ENCODE peak calls at places on chromosomes 5 and 9, in ten cellular contexts. T is IMR-90, N is K562, R is tibial nerve, F is right lobe of liver, C is transverse colon, K is Peyer's patch, H is gastrocnemius medialis, O is adrenal gland, B is sigmoid colon. D is an unnamed sample.

GRCh38 chr9:109816490-109816889 is 36.5 kb downstream of the PALM2AKAP2 start:
- DNase-seq in R (peak), K (no peak), C (no peak), O (peak), N (no peak), B (no peak), T (peak), H (peak), F (no peak), D (no peak)

GRCh38 chr9:113988951-113989780 is 88.9 kb downstream of the AMBP start:
- DNase-seq in B (peak), K (peak), O (no peak), N (no peak), H (peak), R (peak), T (no peak), C (no peak), F (peak), D (peak)

GRCh38 chr5:6626494-6626893 is 6.3 kb downstream of the NSUN2 start:
- DNase-seq in T (no peak), H (no peak), R (no peak), C (no peak), K (no peak), F (no peak), N (no peak), O (no peak), B (no peak), D (no peak)

GRCh38 chr5:23996525-23996924 is 489.1 kb downstream of the PRDM9 start:
- DNase-seq in K (no peak), T (no peak), O (no peak), C (no peak), H (no peak), F (no peak), R (no peak), N (no peak), B (no peak), D (no peak)

GRCh38 chr9:75601280-75601679 is 289.2 kb upstream of the PCSK5 start:
- DNase-seq in C (no peak), O (no peak), R (no peak), B (no peak), T (no peak), N (no peak), H (no peak), F (no peak), K (no peak), D (no peak)

GRCh38 chr5:22611327-22611726 is 241.8 kb downstream of the CDH12 start:
- DNase-seq in N (no peak), H (no peak), T (no peak), O (no peak), B (no peak), F (no peak), R (no peak), K (no peak), C (no peak), D (no peak)

GRCh38 chr5:133705331-133705730 is 93.0 kb upstream of the FSTL4 start:
- DNase-seq in F (no peak), O (no peak), K (no peak), C (no peak), R (no peak), B (peak), T (no peak), N (no peak), H (no peak), D (no peak)

GRCh38 chr9:136656795-136657611 is 5.7 kb upstream of the EGFL7 start:
- DNase-seq in O (no peak), B (no peak), K (no peak), H (no peak), F (peak), C (no peak), N (no peak), T (no peak), R (no peak), D (no peak)

GRCh38 chr9:99162759-99163364 is 57.9 kb downstream of the TGFBR1 start:
- DNase-seq in B (no peak), C (no peak), O (no peak), F (no peak), T (peak), K (no peak), N (no peak), H (no peak), R (no peak), D (no peak)

GRCh38 chr5:128007939-128008338 is 75.6 kb upstream of the SLC12A2 start:
- DNase-seq in K (no peak), R (no peak), O (no peak), B (no peak), T (peak), C (no peak), H (no peak), F (no peak), N (no peak), D (no peak)

GRCh38 chr5:80957031-80957761 is 3.0 kb upstream of the RASGRF2 start:
- DNase-seq in R (no peak), T (no peak), B (no peak), C (no peak), N (no peak), K (no peak), H (no peak), O (no peak), F (no peak), D (no peak)

GRCh38 chr5:143229896-143230675 is 173.4 kb downstream of the NR3C1 start:
- DNase-seq in B (peak), O (no peak), C (no peak), T (no peak), R (no peak), H (no peak), N (no peak), K (no peak), F (peak), D (peak)

GRCh38 chr9:80222466-80223169 is 650.9 kb downstream of the TLE4 start:
- DNase-seq in B (no peak), C (no peak), H (no peak), O (no peak), N (no peak), F (no peak), T (no peak), K (no peak), R (no peak), D (no peak)

GRCh38 chr9:99489043-99489378 is 266.9 kb downstream of the SEC61B start:
- DNase-seq in B (no peak), T (peak), K (no peak), H (no peak), R (no peak), F (no peak), N (no peak), C (no peak), O (no peak), D (no peak)

GRCh38 chr5:35198096-35198495 is 32.2 kb downstream of the PRLR start:
- DNase-seq in N (no peak), O (peak), F (peak), K (peak), T (peak), B (no peak), H (peak), R (no peak), C (peak), D (peak)

GRCh38 chr5:162323471-162323870 is 255.9 kb downstream of the GABRG2 start:
- DNase-seq in F (no peak), B (no peak), T (no peak), K (no peak), H (no peak), R (no peak), C (peak), N (no peak), O (peak), D (peak)

GRCh38 chr5:180139731-180140626 is 68.4 kb upstream of the RNF130 start:
- DNase-seq in F (no peak), B (peak), N (no peak), K (no peak), C (no peak), O (no peak), R (no peak), H (no peak), T (no peak), D (peak)

GRCh38 chr9:71514344-71514975 is 253.9 kb downstream of the CEMIP2 start:
- DNase-seq in C (no peak), K (no peak), T (no peak), O (no peak), R (no peak), F (no peak), H (no peak), B (no peak), N (no peak), D (no peak)

GRCh38 chr5:141811287-141812155 is 66.7 kb downstream of the PCDH1 start:
- DNase-seq in C (no peak), T (no peak), K (no peak), R (no peak), H (no peak), O (no peak), F (no peak), B (no peak), N (peak), D (no peak)

GRCh38 chr9:26375448-26375847 is 517.2 kb downstream of the CAAP1 start:
- DNase-seq in C (no peak), O (no peak), K (no peak), N (no peak), R (no peak), F (no peak), B (no peak), H (no peak), T (peak), D (no peak)

GRCh38 chr5:34519489-34520220 is 136.5 kb upstream of the RAI14 start:
- DNase-seq in B (no peak), H (no peak), C (no peak), O (no peak), T (peak), K (no peak), F (no peak), R (no peak), N (no peak), D (no peak)

GRCh38 chr9:8278048-8278447 is 478.5 kb upstream of the DMAC1 start:
- DNase-seq in K (no peak), R (no peak), H (no peak), O (no peak), T (no peak), C (no peak), N (no peak), B (no peak), F (no peak), D (no peak)

GRCh38 chr9:2093920-2094597 is 78.9 kb downstream of the SMARCA2 start:
- DNase-seq in H (no peak), C (no peak), N (no peak), K (no peak), O (no peak), T (peak), B (no peak), R (no peak), F (no peak), D (no peak)

GRCh38 chr9:98109052-98109451 is 10.0 kb downstream of the TRIM14 start:
- DNase-seq in R (no peak), T (no peak), H (no peak), O (no peak), K (no peak), B (no peak), F (no peak), N (no peak), C (no peak), D (no peak)

GRCh38 chr9:115264333-115264732 is 146.4 kb upstream of the TNC start:
- DNase-seq in T (peak), H (no peak), B (no peak), F (no peak), N (no peak), R (no peak), O (no peak), K (no peak), C (no peak), D (no peak)

GRCh38 chr5:109378095-109378494 is 31.7 kb downstream of the PJA2 start:
- DNase-seq in K (no peak), C (no peak), O (no peak), R (no peak), T (no peak), B (no peak), N (no peak), H (no peak), F (no peak), D (no peak)

GRCh38 chr9:28696960-28697359 is 1123.7 kb upstream of the C9orf72 start:
- DNase-seq in O (no peak), H (no peak), F (no peak), B (no peak), R (no peak), K (no peak), T (no peak), C (no peak), N (no peak), D (no peak)

GRCh38 chr5:108531367-108532211 is 149.7 kb upstream of the FBXL17 start:
- DNase-seq in R (no peak), K (no peak), T (peak), O (no peak), C (no peak), F (no peak), B (no peak), N (peak), H (no peak), D (no peak)

GRCh38 chr9:14209399-14209990 is 104.4 kb downstream of the NFIB start:
- DNase-seq in N (no peak), K (no peak), H (no peak), O (no peak), C (no peak), T (no peak), F (no peak), B (no peak), R (no peak), D (no peak)

GRCh38 chr9:137550241-137550621 is at the start of gene PNPLA7:
- DNase-seq in B (peak), H (peak), C (peak), O (peak), F (peak), T (peak), K (peak), N (peak), R (peak), D (peak)

GRCh38 chr5:14872070-14872989 is 752 bp upstream of the ANKH start:
- DNase-seq in T (peak), R (peak), F (peak), O (peak), K (peak), N (peak), C (peak), H (peak), B (peak), D (peak)

GRCh38 chr5:134511796-134512660 is 13.4 kb upstream of the JADE2 start:
- DNase-seq in O (peak), F (peak), H (peak), R (peak), K (peak), N (peak), T (peak), B (peak), C (peak), D (peak)

GRCh38 chr9:1454211-1454979 is 404.2 kb downstream of the DMRT2 start:
- DNase-seq in H (peak), N (no peak), O (no peak), R (peak), K (no peak), B (no peak), T (no peak), F (no peak), C (no peak), D (peak)

DNA sequence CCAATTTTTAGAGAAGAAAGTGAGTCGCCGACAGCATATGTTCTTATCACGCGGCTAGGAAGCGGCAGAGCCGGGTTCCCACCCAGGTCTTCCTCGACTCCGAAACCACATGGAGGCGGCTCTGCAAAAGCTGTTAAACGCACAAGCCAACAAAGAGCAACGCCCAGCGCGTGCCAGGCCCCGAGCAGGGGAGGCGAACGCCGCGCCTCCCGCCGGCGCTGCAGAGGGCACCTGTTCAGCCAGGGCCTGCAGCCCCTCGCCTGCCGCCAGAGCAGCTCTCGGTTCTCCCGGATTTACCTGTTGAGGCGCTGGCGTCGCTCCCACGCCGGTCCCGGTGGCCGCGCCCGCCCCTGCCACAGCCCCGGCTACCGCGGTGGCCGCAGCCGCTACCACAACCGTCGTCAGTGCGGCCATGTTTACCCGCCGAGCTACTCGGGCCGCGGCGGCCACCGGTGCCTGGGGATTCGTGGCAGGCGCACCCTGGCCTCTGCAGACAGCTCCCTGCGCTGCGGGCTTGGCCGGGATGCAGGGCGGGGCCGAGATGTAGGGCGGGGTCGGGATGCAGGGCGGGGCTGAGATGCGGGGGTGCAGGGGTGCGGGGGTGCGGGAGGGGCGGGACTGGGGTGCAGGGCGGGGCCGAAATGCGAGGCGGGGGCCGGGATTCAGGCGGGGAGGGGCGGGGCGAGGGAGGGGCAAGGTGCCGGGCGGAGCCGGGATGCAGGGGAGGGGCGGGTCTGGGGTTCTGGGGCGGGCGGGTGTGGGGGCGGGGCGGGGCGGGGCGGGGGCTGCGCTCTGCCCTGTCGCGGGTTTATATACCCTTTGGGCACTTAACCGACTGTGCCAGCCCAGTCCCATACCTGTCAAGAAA is at the start of gene CCDC112:
- DNase-seq in F (peak), H (peak), N (peak), R (peak), O (peak), C (peak), T (peak), K (peak), B (peak), D (peak)
- TF ChIP-seq CTCF in F (no peak), H (no peak), N (no peak), R (no peak), O (no peak), C (no peak), T (no peak), K (no peak), B (no peak), D (no peak)

GRCh38 chr9:5580650-5581049 is 48.3 kb upstream of the RIC1 start:
- DNase-seq in F (no peak), C (no peak), N (no peak), R (no peak), T (no peak), O (no peak), H (no peak), B (no peak), K (no peak), D (no peak)

GRCh38 chr9:5586391-5586802 is 42.5 kb upstream of the RIC1 start:
- DNase-seq in H (no peak), C (no peak), F (no peak), O (no peak), R (no peak), T (peak), K (no peak), B (no peak), N (no peak), D (no peak)

GRCh38 chr9:5578698-5579085 is 50.2 kb upstream of the RIC1 start:
- DNase-seq in N (no peak), F (no peak), K (no peak), R (no peak), H (no peak), C (no peak), T (no peak), B (no peak), O (no peak), D (no peak)

GRCh38 chr9:5579881-5580280 is 49.0 kb upstream of the RIC1 start:
- DNase-seq in O (no peak), C (no peak), T (peak), K (no peak), F (no peak), N (no peak), R (no peak), H (no peak), B (no peak), D (no peak)

DNA sequence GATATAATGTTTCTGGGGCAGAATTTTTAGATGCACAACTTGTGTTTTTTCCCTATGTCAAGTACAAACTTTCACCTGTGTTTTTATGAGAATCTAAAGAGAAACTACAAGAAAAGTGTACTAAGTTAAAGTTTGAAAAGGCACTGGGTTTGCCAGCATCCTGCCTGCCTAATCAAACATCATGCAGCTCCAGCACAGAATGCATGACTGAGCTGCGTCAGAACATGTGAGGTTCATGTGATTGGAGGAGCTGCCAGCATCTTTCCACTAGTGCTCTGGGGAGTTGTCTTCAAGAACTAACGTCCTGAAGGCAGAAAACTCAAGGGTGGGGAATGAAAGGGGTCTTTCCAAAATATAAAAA is 46.1 kb upstream of the RIC1 start:
- DNase-seq in N (no peak), K (no peak), H (peak), O (no peak), B (no peak), F (no peak), R (peak), C (no peak), T (peak), D (peak)
- TF ChIP-seq POLR2A in N (no peak), K (no peak), H (no peak), O (no peak), B (no peak), F (no peak), R (no peak), C (no peak), T (no peak), D (no peak)

GRCh38 chr5:74124826-74125225 is 498.8 kb downstream of the ARHGEF28 start:
- DNase-seq in K (no peak), H (no peak), F (no peak), T (peak), O (no peak), R (no peak), C (no peak), B (no peak), N (no peak), D (no peak)

GRCh38 chr5:74130141-74130897 is 504.3 kb downstream of the ARHGEF28 start:
- DNase-seq in T (no peak), H (no peak), N (no peak), F (no peak), K (no peak), B (no peak), C (no peak), R (no peak), O (no peak), D (no peak)

GRCh38 chr5:74126294-74126693 is 500.3 kb downstream of the ARHGEF28 start:
- DNase-seq in N (no peak), K (no peak), T (no peak), H (no peak), R (no peak), B (no peak), F (no peak), O (no peak), C (no peak), D (no peak)

GRCh38 chr5:74131256-74131655 is 505.3 kb downstream of the ARHGEF28 start:
- DNase-seq in N (no peak), R (no peak), F (no peak), T (no peak), H (no peak), B (no peak), C (no peak), K (no peak), O (no peak), D (no peak)

GRCh38 chr5:74127377-74128338 is 501.7 kb downstream of the ARHGEF28 start:
- DNase-seq in N (no peak), T (peak), C (no peak), K (no peak), H (no peak), B (no peak), O (no peak), F (no peak), R (no peak), D (no peak)
- TF ChIP-seq CTCF in N (no peak), T (peak), C (peak), K (no peak), H (no peak), B (no peak), O (no peak), F (no peak), R (no peak), D (no peak)

GRCh38 chr9:123336959-123337358 is 19.0 kb upstream of the CRB2 start:
- DNase-seq in H (no peak), O (no peak), K (no peak), N (no peak), T (no peak), R (no peak), C (no peak), F (no peak), B (no peak), D (no peak)

GRCh38 chr9:123337971-123338370 is 18.0 kb upstream of the CRB2 start:
- DNase-seq in F (no peak), C (no peak), K (no peak), T (no peak), B (no peak), H (no peak), N (no peak), O (no peak), R (no peak), D (no peak)

GRCh38 chr9:123336455-123336854 is 19.5 kb upstream of the CRB2 start:
- DNase-seq in N (no peak), O (no peak), B (no peak), H (no peak), F (no peak), R (no peak), T (no peak), C (no peak), K (no peak), D (no peak)

GRCh38 chr9:123339666-123340414 is 16.2 kb upstream of the CRB2 start:
- DNase-seq in O (no peak), H (no peak), B (no peak), C (peak), K (no peak), R (no peak), N (no peak), F (no peak), T (no peak), D (no peak)

GRCh38 chr9:123338710-123339665 is 17.0 kb upstream of the CRB2 start:
- DNase-seq in O (no peak), B (no peak), C (peak), K (no peak), F (no peak), H (no peak), R (no peak), T (no peak), N (peak), D (no peak)
- TF ChIP-seq POLR2A in O (no peak), B (no peak), C (no peak), K (no peak), F (no peak), H (no peak), R (no peak), T (no peak), N (peak), D (no peak)

GRCh38 chr5:1278656-1279442 is 16.0 kb downstream of the TERT start:
- DNase-seq in N (no peak), H (no peak), B (no peak), F (no peak), K (no peak), R (no peak), T (no peak), O (no peak), C (no peak), D (no peak)
- TF ChIP-seq CTCF in N (no peak), H (no peak), B (no peak), F (no peak), K (no peak), R (no peak), T (no peak), O (no peak), C (no peak), D (no peak)

D was measured in lower leg skin.